ENCODE peak calls at places on chromosome 2, in eight cellular contexts. One of them, this sample, is unnamed.

GRCh38 chr2:228084717-228085116 is 96.8 kb downstream of the SPHKAP start:
- DNase-seq in ELF-1: no peak
- DNase-seq in stimulated activated CD4-positive, alpha-beta T cell treated with anti-CD3 and anti-CD28 coated beads, Interleukin-4, amount 100 ng/mL, for 24 hours: no peak
- DNase-seq in skeletal muscle cell: no peak
- DNase-seq in tibial artery: no peak
- DNase-seq in AG10803: no peak
- DNase-seq in neuronal stem cell: no peak
- DNase-seq in ovary: no peak
- DNase-seq in this sample: no peak

GRCh38 chr2:96876811-96877437 is 7.0 kb upstream of the SEMA4C start:
- DNase-seq in ELF-1: no peak
- DNase-seq in stimulated activated CD4-positive, alpha-beta T cell treated with anti-CD3 and anti-CD28 coated beads, Interleukin-4, amount 100 ng/mL, for 24 hours: no peak
- DNase-seq in skeletal muscle cell: no peak
- DNase-seq in tibial artery: no peak
- DNase-seq in AG10803: no peak
- DNase-seq in neuronal stem cell: no peak
- DNase-seq in ovary: no peak
- DNase-seq in this sample: no peak

GRCh38 chr2:228369400-228370031 is 188.0 kb upstream of the SPHKAP start:
- DNase-seq in ELF-1: no peak
- DNase-seq in stimulated activated CD4-positive, alpha-beta T cell treated with anti-CD3 and anti-CD28 coated beads, Interleukin-4, amount 100 ng/mL, for 24 hours: no peak
- DNase-seq in skeletal muscle cell: no peak
- DNase-seq in tibial artery: no peak
- DNase-seq in AG10803: no peak
- DNase-seq in neuronal stem cell: no peak
- DNase-seq in ovary: no peak
- DNase-seq in this sample: no peak

GRCh38 chr2:206105038-206105437 is 19.1 kb upstream of the INO80D start:
- DNase-seq in ELF-1: no peak
- DNase-seq in stimulated activated CD4-positive, alpha-beta T cell treated with anti-CD3 and anti-CD28 coated beads, Interleukin-4, amount 100 ng/mL, for 24 hours: no peak
- DNase-seq in skeletal muscle cell: no peak
- DNase-seq in tibial artery: no peak
- DNase-seq in AG10803: no peak
- DNase-seq in neuronal stem cell: no peak
- DNase-seq in ovary: no peak
- DNase-seq in this sample: no peak

GRCh38 chr2:86037141-86037794 is 68.4 kb downstream of the POLR1A start:
- DNase-seq in ELF-1: no peak
- DNase-seq in stimulated activated CD4-positive, alpha-beta T cell treated with anti-CD3 and anti-CD28 coated beads, Interleukin-4, amount 100 ng/mL, for 24 hours: peak
- DNase-seq in skeletal muscle cell: no peak
- DNase-seq in tibial artery: peak
- DNase-seq in AG10803: peak
- DNase-seq in neuronal stem cell: no peak
- DNase-seq in ovary: peak
- DNase-seq in this sample: no peak

GRCh38 chr2:74100254-74101216 is 47.2 kb downstream of the BOLA3 start:
- DNase-seq in ELF-1: no peak
- DNase-seq in stimulated activated CD4-positive, alpha-beta T cell treated with anti-CD3 and anti-CD28 coated beads, Interleukin-4, amount 100 ng/mL, for 24 hours: no peak
- DNase-seq in skeletal muscle cell: no peak
- DNase-seq in tibial artery: no peak
- DNase-seq in AG10803: no peak
- DNase-seq in neuronal stem cell: no peak
- DNase-seq in ovary: no peak
- DNase-seq in this sample: no peak

GRCh38 chr2:228681426-228681825 is 499.9 kb upstream of the SPHKAP start:
- DNase-seq in ELF-1: peak
- DNase-seq in stimulated activated CD4-positive, alpha-beta T cell treated with anti-CD3 and anti-CD28 coated beads, Interleukin-4, amount 100 ng/mL, for 24 hours: no peak
- DNase-seq in skeletal muscle cell: no peak
- DNase-seq in tibial artery: no peak
- DNase-seq in AG10803: peak
- DNase-seq in neuronal stem cell: no peak
- DNase-seq in ovary: no peak
- DNase-seq in this sample: peak

GRCh38 chr2:224870341-224870740 is 154.2 kb upstream of the CCDC195 start:
- DNase-seq in ELF-1: no peak
- DNase-seq in stimulated activated CD4-positive, alpha-beta T cell treated with anti-CD3 and anti-CD28 coated beads, Interleukin-4, amount 100 ng/mL, for 24 hours: no peak
- DNase-seq in skeletal muscle cell: peak
- DNase-seq in tibial artery: no peak
- DNase-seq in AG10803: peak
- DNase-seq in neuronal stem cell: no peak
- DNase-seq in ovary: no peak
- DNase-seq in this sample: no peak

GRCh38 chr2:98455494-98455976 is 10.9 kb downstream of the INPP4A start:
- DNase-seq in ELF-1: no peak
- DNase-seq in stimulated activated CD4-positive, alpha-beta T cell treated with anti-CD3 and anti-CD28 coated beads, Interleukin-4, amount 100 ng/mL, for 24 hours: peak
- DNase-seq in skeletal muscle cell: no peak
- DNase-seq in tibial artery: no peak
- DNase-seq in AG10803: peak
- DNase-seq in neuronal stem cell: no peak
- DNase-seq in ovary: no peak
- DNase-seq in this sample: no peak

GRCh38 chr2:120245520-120245835 is 7.2 kb upstream of the RALB start:
- DNase-seq in ELF-1: peak
- DNase-seq in stimulated activated CD4-positive, alpha-beta T cell treated with anti-CD3 and anti-CD28 coated beads, Interleukin-4, amount 100 ng/mL, for 24 hours: no peak
- DNase-seq in skeletal muscle cell: no peak
- DNase-seq in tibial artery: no peak
- DNase-seq in AG10803: peak
- DNase-seq in neuronal stem cell: no peak
- DNase-seq in ovary: no peak
- DNase-seq in this sample: peak

GRCh38 chr2:62300925-62301324 is 105.0 kb downstream of the B3GNT2 start:
- DNase-seq in ELF-1: no peak
- DNase-seq in stimulated activated CD4-positive, alpha-beta T cell treated with anti-CD3 and anti-CD28 coated beads, Interleukin-4, amount 100 ng/mL, for 24 hours: no peak
- DNase-seq in skeletal muscle cell: no peak
- DNase-seq in tibial artery: no peak
- DNase-seq in AG10803: no peak
- DNase-seq in neuronal stem cell: no peak
- DNase-seq in ovary: no peak
- DNase-seq in this sample: no peak

GRCh38 chr2:115427436-115427835 is 985.0 kb downstream of the DPP10 start:
- DNase-seq in ELF-1: peak
- DNase-seq in stimulated activated CD4-positive, alpha-beta T cell treated with anti-CD3 and anti-CD28 coated beads, Interleukin-4, amount 100 ng/mL, for 24 hours: no peak
- DNase-seq in skeletal muscle cell: no peak
- DNase-seq in tibial artery: no peak
- DNase-seq in AG10803: no peak
- DNase-seq in neuronal stem cell: no peak
- DNase-seq in ovary: no peak
- DNase-seq in this sample: no peak

GRCh38 chr2:120520929-120521912 is 175.3 kb downstream of the INHBB start:
- DNase-seq in ELF-1: peak
- DNase-seq in stimulated activated CD4-positive, alpha-beta T cell treated with anti-CD3 and anti-CD28 coated beads, Interleukin-4, amount 100 ng/mL, for 24 hours: no peak
- DNase-seq in skeletal muscle cell: no peak
- DNase-seq in tibial artery: no peak
- DNase-seq in AG10803: peak
- DNase-seq in neuronal stem cell: peak
- DNase-seq in ovary: no peak
- DNase-seq in this sample: peak

GRCh38 chr2:98293003-98293402 is 53.3 kb upstream of the CNGA3 start:
- DNase-seq in ELF-1: no peak
- DNase-seq in stimulated activated CD4-positive, alpha-beta T cell treated with anti-CD3 and anti-CD28 coated beads, Interleukin-4, amount 100 ng/mL, for 24 hours: no peak
- DNase-seq in skeletal muscle cell: no peak
- DNase-seq in tibial artery: no peak
- DNase-seq in AG10803: no peak
- DNase-seq in neuronal stem cell: no peak
- DNase-seq in ovary: no peak
- DNase-seq in this sample: no peak

GRCh38 chr2:128646091-128646490 is 327.4 kb upstream of the HS6ST1 start:
- DNase-seq in ELF-1: no peak
- DNase-seq in stimulated activated CD4-positive, alpha-beta T cell treated with anti-CD3 and anti-CD28 coated beads, Interleukin-4, amount 100 ng/mL, for 24 hours: no peak
- DNase-seq in skeletal muscle cell: no peak
- DNase-seq in tibial artery: peak
- DNase-seq in AG10803: no peak
- DNase-seq in neuronal stem cell: no peak
- DNase-seq in ovary: no peak
- DNase-seq in this sample: no peak

GRCh38 chr2:181462032-181462431 is 4.8 kb downstream of the ITGA4 start:
- DNase-seq in ELF-1: no peak
- DNase-seq in stimulated activated CD4-positive, alpha-beta T cell treated with anti-CD3 and anti-CD28 coated beads, Interleukin-4, amount 100 ng/mL, for 24 hours: no peak
- DNase-seq in skeletal muscle cell: no peak
- DNase-seq in tibial artery: no peak
- DNase-seq in AG10803: no peak
- DNase-seq in neuronal stem cell: no peak
- DNase-seq in ovary: no peak
- DNase-seq in this sample: no peak

GRCh38 chr2:26609839-26610277 is 31.3 kb downstream of the CIB4 start:
- DNase-seq in ELF-1: no peak
- DNase-seq in stimulated activated CD4-positive, alpha-beta T cell treated with anti-CD3 and anti-CD28 coated beads, Interleukin-4, amount 100 ng/mL, for 24 hours: no peak
- DNase-seq in skeletal muscle cell: no peak
- DNase-seq in tibial artery: peak
- DNase-seq in AG10803: no peak
- DNase-seq in neuronal stem cell: no peak
- DNase-seq in ovary: no peak
- DNase-seq in this sample: no peak

GRCh38 chr2:205405752-205406151 is 276.5 kb upstream of the NRP2 start:
- DNase-seq in ELF-1: no peak
- DNase-seq in stimulated activated CD4-positive, alpha-beta T cell treated with anti-CD3 and anti-CD28 coated beads, Interleukin-4, amount 100 ng/mL, for 24 hours: no peak
- DNase-seq in skeletal muscle cell: peak
- DNase-seq in tibial artery: no peak
- DNase-seq in AG10803: peak
- DNase-seq in neuronal stem cell: no peak
- DNase-seq in ovary: no peak
- DNase-seq in this sample: no peak